ENCODE peak calls at places on chromosomes 2 and 18, in four cellular contexts. N, Y, D and L are unnamed samples.

GRCh38 chr18:45090526-45091140 is 409.9 kb downstream of the SETBP1 start:
- DNase-seq in D (no peak), N (no peak), Y (no peak), L (no peak)

GRCh38 chr2:178449700-178450573 is 1.0 kb downstream of the PRKRA start:
- DNase-seq in D (no peak), N (peak), Y (no peak), L (no peak)

GRCh38 chr2:85989288-85989865 is 100.6 kb upstream of the ST3GAL5 start:
- DNase-seq in N (no peak), D (no peak), Y (no peak), L (no peak)

GRCh38 chr2:100820346-100821254 is 661 bp downstream of the NPAS2 start:
- DNase-seq in Y (no peak), D (no peak), N (no peak), L (no peak)

GRCh38 chr2:127012215-127012614 is 94.7 kb downstream of the BIN1 start:
- DNase-seq in D (no peak), N (no peak), Y (no peak), L (no peak)

GRCh38 chr18:39976771-39977170 is 1978.3 kb upstream of the PIK3C3 start:
- DNase-seq in Y (no peak), D (no peak), N (no peak), L (no peak)

GRCh38 chr18:7778181-7778580 is 211.1 kb downstream of the PTPRM start:
- DNase-seq in D (no peak), Y (no peak), N (no peak), L (no peak)

GRCh38 chr2:96832751-96833507 is 10.9 kb downstream of the ANKRD23 start:
- DNase-seq in N (no peak), D (no peak), Y (no peak), L (no peak)

GRCh38 chr2:86000938-86001312 is 104.8 kb downstream of the POLR1A start:
- DNase-seq in Y (no peak), N (no peak), D (no peak), L (no peak)

GRCh38 chr2:170396799-170397459 is 219.0 kb downstream of the MYO3B start:
- DNase-seq in D (no peak), N (peak), Y (no peak), L (no peak)

GRCh38 chr18:32177530-32177929 is 12.3 kb upstream of the MEP1B start:
- DNase-seq in Y (no peak), N (no peak), D (no peak), L (no peak)

GRCh38 chr2:137380610-137381009 is 583.7 kb upstream of the HNMT start:
- DNase-seq in Y (no peak), D (no peak), N (no peak), L (no peak)

GRCh38 chr18:49976810-49977209 is 163.5 kb upstream of the ACAA2 start:
- DNase-seq in N (no peak), D (no peak), Y (no peak), L (no peak)

GRCh38 chr2:240421396-240421795 is 14.1 kb upstream of the GPC1 start:
- DNase-seq in D (no peak), N (no peak), Y (no peak), L (no peak)

GRCh38 chr2:132824716-132825115 is 154.7 kb upstream of the LYPD1 start:
- DNase-seq in Y (no peak), N (no peak), D (no peak), L (no peak)

GRCh38 chr2:3956344-3956743 is 253.0 kb downstream of the DCDC2C start:
- DNase-seq in D (no peak), N (no peak), Y (no peak), L (no peak)

GRCh38 chr2:160687629-160688028 is 194.0 kb upstream of the RBMS1 start:
- DNase-seq in Y (no peak), N (no peak), D (no peak), L (no peak)

GRCh38 chr2:26649322-26649721 is 8.2 kb upstream of the CIB4 start:
- DNase-seq in N (no peak), D (no peak), Y (no peak), L (no peak)

GRCh38 chr2:232776435-232776834 is at the start of gene KCNJ13:
- DNase-seq in Y (peak), N (no peak), D (no peak), L (no peak)

GRCh38 chr18:487371-487770 is 13.1 kb downstream of the COLEC12 start:
- DNase-seq in D (no peak), N (peak), Y (no peak), L (no peak)
- TF ChIP-seq FOSL1 in D (no peak), N (no peak), Y (no peak), L (no peak)

GRCh38 chr18:69703461-69703860 is 244.2 kb downstream of the CD226 start:
- DNase-seq in N (no peak), Y (no peak), D (no peak), L (no peak)

GRCh38 chr18:69701305-69701704 is 246.4 kb downstream of the CD226 start:
- DNase-seq in N (no peak), Y (no peak), D (no peak), L (no peak)

GRCh38 chr18:69708844-69709243 is 238.8 kb downstream of the CD226 start:
- DNase-seq in N (no peak), D (no peak), Y (no peak), L (no peak)

DNA sequence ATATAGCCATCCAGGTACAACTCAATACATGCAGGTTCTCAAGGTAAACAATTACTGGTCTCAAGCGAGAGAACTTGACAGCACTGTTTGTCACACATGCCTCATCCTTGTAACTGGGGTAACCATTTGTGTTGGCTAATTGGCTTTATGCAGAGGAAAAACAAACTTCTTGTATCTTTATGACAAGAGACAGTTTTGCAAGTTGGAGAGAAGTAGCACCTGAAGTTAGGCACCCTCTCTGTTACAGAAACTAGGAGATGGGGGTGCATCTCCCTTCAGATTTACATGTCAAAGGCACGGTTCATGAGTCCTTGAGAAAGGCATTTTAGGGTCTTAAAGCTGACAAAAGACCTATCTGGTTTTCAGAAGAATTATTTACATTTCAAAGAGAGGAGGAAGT is 241.7 kb downstream of the CD226 start:
- DNase-seq in D (peak), Y (no peak), N (no peak), L (no peak)
- TF ChIP-seq SP1 in D (peak), Y (no peak), N (no peak), L (no peak)

GRCh38 chr2:118865106-118865505 is 17.7 kb upstream of the EN1 start:
- DNase-seq in D (no peak), N (peak), Y (peak), L (peak)
- TF ChIP-seq FOSL1 in D (no peak), N (no peak), Y (no peak), L (no peak)

GRCh38 chr18:58057291-58057965 is 13.4 kb downstream of the NEDD4L start:
- DNase-seq in Y (no peak), D (no peak), N (no peak), L (no peak)
- TF ChIP-seq SP1 in Y (no peak), D (no peak), N (no peak), L (no peak)

GRCh38 chr18:70288171-70288850 is 534 bp upstream of the SOCS6 start:
- DNase-seq in N (peak), D (no peak), Y (no peak), L (no peak)
- TF ChIP-seq FOSL1 in N (no peak), D (no peak), Y (no peak), L (no peak)

GRCh38 chr2:225996477-225996858 is 597.0 kb downstream of the NYAP2 start:
- DNase-seq in N (no peak), Y (no peak), D (no peak), L (no peak)

GRCh38 chr2:225995788-225996476 is 596.4 kb downstream of the NYAP2 start:
- DNase-seq in Y (no peak), N (no peak), D (no peak), L (no peak)

GRCh38 chr2:225999692-226000091 is 600.2 kb downstream of the NYAP2 start:
- DNase-seq in N (no peak), D (no peak), Y (no peak), L (no peak)

GRCh38 chr2:225998125-225998524 is 598.6 kb downstream of the NYAP2 start:
- DNase-seq in D (no peak), N (no peak), Y (no peak), L (no peak)

DNA sequence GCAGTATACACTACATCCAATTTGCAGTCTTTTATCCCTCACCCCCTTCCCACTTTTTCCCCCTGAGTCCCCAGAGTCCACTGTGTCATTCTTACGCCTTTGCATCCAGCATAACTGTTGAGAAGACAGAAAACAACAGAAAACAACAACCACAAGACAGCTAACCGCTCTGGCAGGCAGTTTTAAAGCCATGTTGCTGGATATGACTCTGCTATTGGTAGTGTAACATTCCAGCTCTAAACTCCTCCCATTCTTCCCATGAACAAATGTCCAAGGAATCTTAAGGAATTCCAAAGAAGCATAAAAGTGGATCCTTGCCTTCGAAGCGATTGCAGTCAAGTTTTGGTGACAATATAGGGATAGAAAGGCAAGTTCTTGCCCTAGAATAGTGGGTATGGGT is 599.1 kb downstream of the NYAP2 start:
- DNase-seq in D (no peak), Y (no peak), N (no peak), L (no peak)
- TF ChIP-seq SP1 in D (no peak), Y (no peak), N (no peak), L (no peak)

GRCh38 chr2:28674062-28674712 is 77.4 kb upstream of the PPP1CB start:
- DNase-seq in Y (no peak), D (no peak), N (no peak), L (no peak)
- TF ChIP-seq FOSL1 in Y (peak), D (no peak), N (no peak), L (no peak)

DNA sequence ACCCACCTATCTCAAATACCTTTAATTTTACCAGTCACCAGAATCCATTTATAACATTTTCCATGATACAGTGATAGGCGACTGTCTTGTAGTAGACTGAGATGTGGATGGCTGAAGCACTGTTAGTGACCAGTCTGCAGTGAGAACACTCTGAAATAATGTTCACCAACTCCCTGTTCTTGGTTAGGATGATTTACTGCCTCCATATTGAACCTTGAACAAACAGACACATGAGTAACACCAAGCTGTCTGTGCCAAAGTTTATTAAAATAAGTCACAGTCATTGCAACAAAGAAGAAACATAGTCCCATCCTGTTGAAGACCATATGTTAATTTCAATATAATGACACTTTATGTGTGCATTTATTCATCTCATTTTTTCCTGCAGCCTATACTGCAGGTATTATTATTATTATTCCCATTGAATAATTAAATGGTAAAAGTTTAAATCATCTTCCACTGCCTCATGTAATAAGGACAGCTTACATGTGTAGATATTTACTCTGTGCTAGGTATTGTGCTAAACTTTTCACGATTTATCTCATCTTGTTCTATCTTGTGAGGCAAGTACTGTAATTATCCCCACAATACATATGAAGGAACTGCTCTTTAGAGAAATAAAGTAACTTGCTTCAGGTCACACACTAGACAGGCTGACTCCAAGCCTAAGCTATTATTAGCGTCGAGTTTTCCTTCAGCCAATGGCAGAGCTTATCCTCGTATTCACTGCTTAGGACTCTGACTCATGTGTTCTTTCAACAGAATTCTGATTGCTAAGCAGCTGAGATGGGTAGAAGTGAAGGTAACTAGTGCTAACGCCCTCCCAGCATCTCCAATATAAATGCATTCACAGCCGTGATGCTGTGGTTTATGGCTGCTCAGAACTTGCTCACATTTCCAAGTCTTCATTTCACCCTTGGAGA is 62.5 kb downstream of the ONECUT2 start:
- DNase-seq in D (no peak), N (no peak), Y (no peak), L (no peak)
- TF ChIP-seq SP1 in D (no peak), N (no peak), Y (no peak), L (no peak)

DNA sequence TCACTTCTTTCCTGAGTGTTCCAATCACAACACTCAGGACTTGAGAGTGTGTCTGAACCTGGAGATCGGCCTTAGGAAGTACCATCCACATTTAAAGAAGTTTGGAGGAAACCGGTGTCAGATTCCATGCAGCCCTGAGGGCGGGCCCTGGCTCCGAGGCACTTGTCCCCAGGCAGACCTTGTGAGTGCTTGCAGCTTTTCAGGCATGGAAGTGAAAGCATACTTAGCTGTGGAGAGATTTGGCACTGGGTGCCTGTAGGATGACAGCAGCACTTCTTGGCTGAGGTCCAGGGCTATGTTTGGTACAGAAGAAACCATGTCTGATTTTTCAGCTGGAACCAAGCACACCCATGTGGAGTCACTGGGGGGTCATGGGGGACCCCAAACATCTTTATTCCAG is 230.8 kb downstream of the SEPTIN10 start:
- DNase-seq in D (no peak), N (no peak), Y (no peak), L (no peak)
- TF ChIP-seq FOSL1 in D (no peak), N (no peak), Y (no peak), L (no peak)

GRCh38 chr2:219476605-219477578 is 21.8 kb upstream of the GMPPA start:
- DNase-seq in D (no peak), N (no peak), Y (peak), L (no peak)

GRCh38 chr2:219477815-219478214 is 20.9 kb upstream of the GMPPA start:
- DNase-seq in Y (no peak), N (no peak), D (no peak), L (no peak)

GRCh38 chr2:219475278-219475677 is 23.4 kb upstream of the GMPPA start:
- DNase-seq in D (no peak), N (no peak), Y (peak), L (no peak)

GRCh38 chr2:219474285-219475060 is 24.2 kb upstream of the GMPPA start:
- DNase-seq in D (no peak), Y (no peak), N (no peak), L (no peak)

GRCh38 chr2:219475697-219476604 is 22.7 kb upstream of the GMPPA start:
- DNase-seq in D (no peak), N (peak), Y (peak), L (no peak)
- TF ChIP-seq SP1 in D (peak), N (no peak), Y (no peak), L (no peak)